ENCODE peak calls at places on chromosomes 3 and 15, in six cellular contexts. M is fibroblast of lung; O is activated CD8-positive, alpha-beta memory T cell treated with anti-CD3 and anti-CD28 coated beads, Interleukin-2, amount 50 U/mL, for 48 hours; R is NCI-H1092 treated with DMSO at 0.1 percent for 48 hours; B is breast epithelium; I is adipocyte. F is an unnamed sample.

GRCh38 chr3:115330406-115330805 is 183.3 kb upstream of the ZBTB20 start:
- DNase-seq in M (peak), O (no peak), R (no peak), B (no peak), I (peak), F (no peak)

GRCh38 chr15:99909914-99910313 is 176.7 kb upstream of the LYSMD4 start:
- DNase-seq in M (no peak), O (no peak), R (peak), B (no peak), I (peak), F (no peak)

GRCh38 chr15:101037090-101037830 is 118.1 kb downstream of the LRRK1 start:
- DNase-seq in M (no peak), O (peak), R (no peak), B (no peak), I (no peak), F (peak)

GRCh38 chr3:161333696-161334095 is 37.6 kb downstream of the SPTSSB start:
- DNase-seq in M (no peak), O (no peak), R (no peak), B (no peak), I (no peak), F (no peak)

GRCh38 chr3:11818033-11818432 is 28.7 kb downstream of the TAMM41 start:
- DNase-seq in M (peak), O (no peak), R (no peak), B (no peak), I (no peak), F (no peak)

GRCh38 chr3:72899349-72899765 is 11.5 kb downstream of the GXYLT2 start:
- DNase-seq in M (peak), O (no peak), R (no peak), B (no peak), I (no peak), F (no peak)

GRCh38 chr3:46361408-46362283 is 7.7 kb downstream of the CCR2 start:
- DNase-seq in M (no peak), O (no peak), R (no peak), B (no peak), I (peak), F (peak)

GRCh38 chr3:10002951-10003350 is 16.3 kb upstream of the EMC3 start:
- DNase-seq in M (no peak), O (peak), R (no peak), B (no peak), I (no peak), F (peak)

GRCh38 chr3:123939706-123940105 is 21.3 kb downstream of the CCDC14 start:
- DNase-seq in M (no peak), O (no peak), R (no peak), B (no peak), I (no peak), F (no peak)

GRCh38 chr15:85488997-85489396 is 108.6 kb downstream of the AKAP13 start:
- DNase-seq in M (no peak), O (no peak), R (no peak), B (no peak), I (no peak), F (no peak)